ENCODE peak calls at places on chromosome 4, in five cellular contexts. K is left lung; W is C1 segment of cervical spinal cord; E is stimulated activated CD4-positive, alpha-beta T cell treated with anti-CD3 and anti-CD28 coated beads, Interleukin-4, amount 100 ng/mL, for 1 hour; V is HEK293T. Y is an unnamed sample.

GRCh38 chr4:26176621-26177121 is 144.1 kb upstream of the RBPJ start:
- DNase-seq in K (no peak), W (no peak), E (no peak), V (no peak), Y (no peak)

GRCh38 chr4:47373729-47374128 is 89.8 kb downstream of the COMMD8 start:
- DNase-seq in K (no peak), W (no peak), E (no peak), V (no peak), Y (no peak)

GRCh38 chr4:70734971-70735370 is 13.2 kb downstream of the RUFY3 start:
- DNase-seq in K (no peak), W (no peak), E (no peak), V (no peak), Y (no peak)

GRCh38 chr4:7655549-7656243 is 221.0 kb upstream of the PSAPL1 start:
- DNase-seq in K (no peak), W (peak), E (no peak), V (peak), Y (no peak)

GRCh38 chr4:7581477-7581876 is 146.7 kb upstream of the PSAPL1 start:
- DNase-seq in K (no peak), W (no peak), E (peak), V (peak), Y (no peak)

GRCh38 chr4:3710451-3711182 is 55.6 kb upstream of the ADRA2C start:
- DNase-seq in K (peak), W (no peak), E (no peak), V (no peak), Y (no peak)

GRCh38 chr4:62328526-62328925 is 1128.4 kb downstream of the ADGRL3 start:
- DNase-seq in K (no peak), W (no peak), E (no peak), V (no peak), Y (no peak)

GRCh38 chr4:95084584-95084983 is 326.8 kb downstream of the BMPR1B start:
- DNase-seq in K (no peak), W (no peak), E (no peak), V (no peak), Y (no peak)

GRCh38 chr4:116839826-116840225 is 245.6 kb downstream of the TRAM1L1 start:
- DNase-seq in K (no peak), W (no peak), E (no peak), V (no peak), Y (no peak)

GRCh38 chr4:121140712-121141111 is 23.4 kb downstream of the TNIP3 start:
- DNase-seq in K (no peak), W (no peak), E (no peak), V (no peak), Y (no peak)

GRCh38 chr4:7103599-7104365 is 35.9 kb upstream of the GRPEL1 start:
- DNase-seq in K (no peak), W (peak), E (no peak), V (no peak), Y (peak)

GRCh38 chr4:95268819-95269565 is 279.8 kb downstream of the UNC5C start:
- DNase-seq in K (no peak), W (no peak), E (no peak), V (no peak), Y (no peak)

GRCh38 chr4:27602172-27602571 is 741.5 kb downstream of the STIM2 start:
- DNase-seq in K (no peak), W (no peak), E (no peak), V (no peak), Y (no peak)

GRCh38 chr4:17376205-17376604 is 135.7 kb downstream of the QDPR start:
- DNase-seq in K (no peak), W (no peak), E (no peak), V (no peak), Y (no peak)

GRCh38 chr4:182923376-182923775 is 6.2 kb upstream of the DCTD start:
- DNase-seq in K (no peak), W (no peak), E (no peak), V (no peak), Y (no peak)

GRCh38 chr4:40681600-40682297 is 52.1 kb upstream of the RBM47 start:
- DNase-seq in K (no peak), W (no peak), E (no peak), V (no peak), Y (no peak)

Y was measured in anterior cingulate cortex.